ENCODE peak calls at places on chromosomes 7 and 10, in seven cellular contexts. One of them, this sample, is unnamed.
A peak's percentile ranks its signal among the peaks of the same experiment; 100 is the strongest.

GRCh38 chr7:116025098-116025809 is 5.3 kb downstream of the TFEC start:
- DNase-seq in tibial artery: no peak
- DNase-seq in mesendoderm: no peak
- DNase-seq in OCI-LY7: no peak
- DNase-seq in PC-9: no peak
- DNase-seq in HepG2: no peak
- DNase-seq in cardiac muscle cell: peak; percentile 22
- DNase-seq in this sample: no peak

GRCh38 chr10:125060851-125061556 is 99.4 kb downstream of the CTBP2 start:
- DNase-seq in PC-9: no peak
- DNase-seq in cardiac muscle cell: peak; percentile 81
- DNase-seq in tibial artery: peak; percentile 96
- DNase-seq in HepG2: peak; percentile 35
- DNase-seq in OCI-LY7: peak; percentile 73
- DNase-seq in mesendoderm: peak; percentile 74
- DNase-seq in this sample: peak; percentile 36

GRCh38 chr7:102890971-102891692 is 21.7 kb upstream of the LRRC17 start:
- DNase-seq in cardiac muscle cell: no peak
- DNase-seq in tibial artery: no peak
- DNase-seq in PC-9: no peak
- DNase-seq in OCI-LY7: no peak
- DNase-seq in mesendoderm: no peak
- DNase-seq in HepG2: no peak
- DNase-seq in this sample: no peak

GRCh38 chr7:28956608-28957063 is 1.5 kb downstream of the TRIL start:
- DNase-seq in mesendoderm: peak; percentile 94
- DNase-seq in cardiac muscle cell: peak; percentile 72
- DNase-seq in HepG2: peak; percentile 48
- DNase-seq in OCI-LY7: no peak
- DNase-seq in tibial artery: peak; percentile 68
- DNase-seq in PC-9: no peak
- DNase-seq in this sample: peak; percentile 81

GRCh38 chr7:18494821-18495408 is 634 bp upstream of the HDAC9 start:
- DNase-seq in OCI-LY7: no peak
- DNase-seq in mesendoderm: no peak
- DNase-seq in HepG2: no peak
- DNase-seq in tibial artery: no peak
- DNase-seq in PC-9: no peak
- DNase-seq in cardiac muscle cell: peak; percentile 67
- DNase-seq in this sample: no peak

GRCh38 chr10:5941579-5941978 is 35.8 kb downstream of the IL15RA start:
- DNase-seq in tibial artery: no peak
- DNase-seq in HepG2: no peak
- DNase-seq in cardiac muscle cell: no peak
- DNase-seq in PC-9: no peak
- DNase-seq in mesendoderm: no peak
- DNase-seq in OCI-LY7: no peak
- DNase-seq in this sample: no peak

GRCh38 chr7:90759752-90760151 is 163.6 kb downstream of the CDK14 start:
- DNase-seq in mesendoderm: no peak
- DNase-seq in cardiac muscle cell: no peak
- DNase-seq in HepG2: no peak
- DNase-seq in PC-9: no peak
- DNase-seq in tibial artery: no peak
- DNase-seq in OCI-LY7: no peak
- DNase-seq in this sample: no peak

GRCh38 chr10:120891367-120891766 is 40.2 kb downstream of the WDR11 start:
- DNase-seq in tibial artery: no peak
- DNase-seq in cardiac muscle cell: peak; percentile 23
- DNase-seq in PC-9: no peak
- DNase-seq in HepG2: no peak
- DNase-seq in mesendoderm: peak; percentile 3
- DNase-seq in OCI-LY7: no peak
- DNase-seq in this sample: no peak

GRCh38 chr10:117221156-117221711 is 19.7 kb upstream of the SLC18A2 start:
- DNase-seq in PC-9: peak; percentile 85
- DNase-seq in mesendoderm: peak; percentile 73
- DNase-seq in tibial artery: no peak
- DNase-seq in OCI-LY7: no peak
- DNase-seq in cardiac muscle cell: peak; percentile 6
- DNase-seq in HepG2: peak; percentile 12
- DNase-seq in this sample: no peak

GRCh38 chr10:128411624-128412023 is 285.4 kb upstream of the MKI67 start:
- DNase-seq in cardiac muscle cell: no peak
- DNase-seq in PC-9: no peak
- DNase-seq in OCI-LY7: no peak
- DNase-seq in HepG2: no peak
- DNase-seq in tibial artery: no peak
- DNase-seq in mesendoderm: peak; percentile 80
- DNase-seq in this sample: no peak

GRCh38 chr10:95406651-95407280 is 116.0 kb upstream of the PDLIM1 start:
- DNase-seq in cardiac muscle cell: peak; percentile 14
- DNase-seq in HepG2: no peak
- DNase-seq in OCI-LY7: no peak
- DNase-seq in PC-9: peak; percentile 93
- DNase-seq in tibial artery: peak; percentile 94
- DNase-seq in mesendoderm: no peak
- DNase-seq in this sample: peak; percentile 68

GRCh38 chr10:17878896-17879295 is 69.7 kb downstream of the MRC1 start:
- DNase-seq in OCI-LY7: no peak
- DNase-seq in HepG2: no peak
- DNase-seq in PC-9: no peak
- DNase-seq in cardiac muscle cell: no peak
- DNase-seq in tibial artery: no peak
- DNase-seq in mesendoderm: no peak
- DNase-seq in this sample: no peak

GRCh38 chr7:80277434-80278427 is 143.1 kb downstream of the GNAI1 start:
- DNase-seq in tibial artery: no peak
- DNase-seq in cardiac muscle cell: peak; percentile 53
- DNase-seq in mesendoderm: no peak
- DNase-seq in HepG2: no peak
- DNase-seq in PC-9: peak; percentile 84
- DNase-seq in OCI-LY7: no peak
- DNase-seq in this sample: no peak

GRCh38 chr7:57308631-57309408 is 141.2 kb upstream of the ZNF716 start:
- DNase-seq in HepG2: no peak
- DNase-seq in mesendoderm: no peak
- DNase-seq in tibial artery: no peak
- DNase-seq in PC-9: no peak
- DNase-seq in cardiac muscle cell: no peak
- DNase-seq in OCI-LY7: peak; percentile 1
- DNase-seq in this sample: no peak

GRCh38 chr10:659710-660141 is 29.7 kb downstream of the DIP2C start:
- DNase-seq in OCI-LY7: no peak
- DNase-seq in PC-9: no peak
- DNase-seq in HepG2: no peak
- DNase-seq in cardiac muscle cell: peak; percentile 74
- DNase-seq in tibial artery: peak; percentile 59
- DNase-seq in mesendoderm: no peak
- DNase-seq in this sample: no peak

GRCh38 chr10:86439544-86439943 is 72.9 kb upstream of the GRID1 start:
- DNase-seq in PC-9: peak; percentile 39
- DNase-seq in HepG2: peak; percentile 66
- DNase-seq in OCI-LY7: no peak
- DNase-seq in tibial artery: peak; percentile 89
- DNase-seq in mesendoderm: no peak
- DNase-seq in cardiac muscle cell: peak; percentile 94
- DNase-seq in this sample: peak; percentile 81

GRCh38 chr10:103547391-103547946 is 54.0 kb downstream of the NEURL1 start:
- DNase-seq in mesendoderm: no peak
- DNase-seq in tibial artery: peak; percentile 52
- DNase-seq in HepG2: no peak
- DNase-seq in OCI-LY7: no peak
- DNase-seq in PC-9: no peak
- DNase-seq in cardiac muscle cell: no peak
- DNase-seq in this sample: peak; percentile 44

GRCh38 chr7:100612730-100613446 is 548 bp downstream of the MOSPD3 start:
- DNase-seq in OCI-LY7: peak; percentile 58
- DNase-seq in cardiac muscle cell: no peak
- DNase-seq in tibial artery: peak; percentile 74
- DNase-seq in mesendoderm: no peak
- DNase-seq in PC-9: no peak
- DNase-seq in HepG2: peak; percentile 32
- DNase-seq in this sample: no peak

GRCh38 chr7:87339373-87339897 is 6.0 kb upstream of the CROT start:
- DNase-seq in OCI-LY7: no peak
- DNase-seq in PC-9: no peak
- DNase-seq in mesendoderm: no peak
- DNase-seq in tibial artery: no peak
- DNase-seq in HepG2: no peak
- DNase-seq in cardiac muscle cell: no peak
- DNase-seq in this sample: no peak

GRCh38 chr7:107560898-107561516 is 2.7 kb downstream of the COG5 start:
- DNase-seq in OCI-LY7: peak; percentile 70
- DNase-seq in tibial artery: no peak
- DNase-seq in mesendoderm: no peak
- DNase-seq in HepG2: no peak
- DNase-seq in PC-9: no peak
- DNase-seq in cardiac muscle cell: no peak
- DNase-seq in this sample: peak; percentile 44

GRCh38 chr7:107563761-107564552 is at the start of the genes COG5 and DUS4L:
- DNase-seq in mesendoderm: peak; percentile 90
- DNase-seq in OCI-LY7: peak; percentile 86
- DNase-seq in HepG2: peak; percentile 61
- DNase-seq in cardiac muscle cell: peak; percentile 86
- DNase-seq in tibial artery: peak; percentile 88
- DNase-seq in PC-9: peak; percentile 58
- DNase-seq in this sample: peak; percentile 91

GRCh38 chr7:107555893-107556292 is 7.8 kb downstream of the COG5 start:
- DNase-seq in tibial artery: no peak
- DNase-seq in PC-9: no peak
- DNase-seq in OCI-LY7: no peak
- DNase-seq in HepG2: no peak
- DNase-seq in mesendoderm: no peak
- DNase-seq in cardiac muscle cell: no peak
- DNase-seq in this sample: no peak

GRCh38 chr7:107563072-107563760 is 504 bp downstream of the COG5 start:
- DNase-seq in HepG2: peak; percentile 37
- DNase-seq in PC-9: peak; percentile 49
- DNase-seq in tibial artery: no peak
- DNase-seq in cardiac muscle cell: no peak
- DNase-seq in OCI-LY7: peak; percentile 36
- DNase-seq in mesendoderm: no peak
- DNase-seq in this sample: no peak

DNA sequence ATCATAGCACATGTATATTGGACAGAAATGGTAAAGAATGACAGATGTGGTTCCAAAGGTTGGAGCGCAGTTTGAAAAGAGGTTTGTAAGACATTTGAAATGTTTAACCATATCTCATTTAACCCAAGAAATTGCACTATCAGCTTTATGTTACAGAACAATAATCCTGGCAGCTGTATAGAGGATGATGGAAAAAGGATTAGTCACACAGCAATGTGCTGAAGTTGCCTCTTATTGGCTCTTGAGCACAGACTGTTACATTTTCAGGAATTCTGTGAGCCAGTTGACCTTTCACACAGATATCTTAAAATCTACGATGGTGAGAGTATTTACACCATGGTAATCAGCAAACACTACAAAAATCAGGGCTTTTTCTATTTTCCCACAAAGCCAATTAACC is 3.9 kb downstream of the COG5 start:
- DNase-seq in cardiac muscle cell: peak; percentile 69
- DNase-seq in HepG2: no peak
- DNase-seq in mesendoderm: peak; percentile 18
- DNase-seq in tibial artery: no peak
- DNase-seq in PC-9: no peak
- DNase-seq in OCI-LY7: no peak
- DNase-seq in this sample: no peak
- H3K27ac ChIP-seq in cardiac muscle cell: no peak overlapping the region
- H3K27ac ChIP-seq in HepG2: no peak overlapping the region
- H3K27ac ChIP-seq in mesendoderm: no peak overlapping the region
- H3K27ac ChIP-seq in tibial artery: no peak overlapping the region
- H3K27ac ChIP-seq in PC-9: no peak overlapping the region
- H3K27ac ChIP-seq in OCI-LY7: no peak overlapping the region
- H3K27ac ChIP-seq in this sample: no peak overlapping the region

GRCh38 chr10:71850021-71850744 is 868 bp downstream of the PSAP start:
- DNase-seq in PC-9: peak; percentile 29
- DNase-seq in HepG2: no peak
- DNase-seq in cardiac muscle cell: no peak
- DNase-seq in OCI-LY7: no peak
- DNase-seq in tibial artery: no peak
- DNase-seq in mesendoderm: no peak
- DNase-seq in this sample: no peak
- H3K4me1 ChIP-seq in PC-9: peaks cover 54% of the 10 kb centered on the region
- H3K4me1 ChIP-seq in HepG2: peaks cover 60% of the 10 kb centered on the region
- H3K4me1 ChIP-seq in cardiac muscle cell: peaks cover 22% of the 10 kb centered on the region
- H3K4me1 ChIP-seq in OCI-LY7: peaks cover 55% of the 10 kb centered on the region
- H3K4me1 ChIP-seq in tibial artery: peaks cover 35% of the 10 kb centered on the region
- H3K4me1 ChIP-seq in mesendoderm: no peaks in the 10 kb centered on the region
- H3K4me1 ChIP-seq in this sample: peaks cover 19% of the 10 kb centered on the region

GRCh38 chr10:123014772-123015171 is 6.0 kb downstream of the ACADSB start:
- DNase-seq in mesendoderm: no peak
- DNase-seq in PC-9: no peak
- DNase-seq in OCI-LY7: no peak
- DNase-seq in HepG2: no peak
- DNase-seq in cardiac muscle cell: no peak
- DNase-seq in tibial artery: no peak
- DNase-seq in this sample: no peak
- H3K27ac ChIP-seq in mesendoderm: no peak overlapping the region
- H3K27ac ChIP-seq in PC-9: no peak overlapping the region
- H3K27ac ChIP-seq in OCI-LY7: no peak overlapping the region
- H3K27ac ChIP-seq in HepG2: no peak overlapping the region
- H3K27ac ChIP-seq in cardiac muscle cell: no peak overlapping the region
- H3K27ac ChIP-seq in tibial artery: no peak overlapping the region
- H3K27ac ChIP-seq in this sample: no peak overlapping the region

GRCh38 chr7:43458746-43459337 is 124.1 kb upstream of the STK17A start:
- DNase-seq in tibial artery: no peak
- DNase-seq in OCI-LY7: no peak
- DNase-seq in PC-9: no peak
- DNase-seq in cardiac muscle cell: no peak
- DNase-seq in mesendoderm: peak; percentile 60
- DNase-seq in HepG2: no peak
- DNase-seq in this sample: no peak

GRCh38 chr7:43460733-43461348 is 122.1 kb upstream of the STK17A start:
- DNase-seq in PC-9: no peak
- DNase-seq in HepG2: peak; percentile 38
- DNase-seq in tibial artery: no peak
- DNase-seq in cardiac muscle cell: no peak
- DNase-seq in OCI-LY7: no peak
- DNase-seq in mesendoderm: no peak
- DNase-seq in this sample: no peak

GRCh38 chr7:43458330-43458729 is 124.6 kb upstream of the STK17A start:
- DNase-seq in PC-9: no peak
- DNase-seq in tibial artery: no peak
- DNase-seq in mesendoderm: peak; percentile 51
- DNase-seq in cardiac muscle cell: no peak
- DNase-seq in HepG2: no peak
- DNase-seq in OCI-LY7: no peak
- DNase-seq in this sample: no peak

GRCh38 chr7:43454936-43455518 is 127.9 kb upstream of the STK17A start:
- DNase-seq in OCI-LY7: peak; percentile 46
- DNase-seq in tibial artery: no peak
- DNase-seq in HepG2: peak; percentile 29
- DNase-seq in mesendoderm: peak; percentile 73
- DNase-seq in PC-9: peak; percentile 48
- DNase-seq in cardiac muscle cell: peak; percentile 60
- DNase-seq in this sample: no peak

DNA sequence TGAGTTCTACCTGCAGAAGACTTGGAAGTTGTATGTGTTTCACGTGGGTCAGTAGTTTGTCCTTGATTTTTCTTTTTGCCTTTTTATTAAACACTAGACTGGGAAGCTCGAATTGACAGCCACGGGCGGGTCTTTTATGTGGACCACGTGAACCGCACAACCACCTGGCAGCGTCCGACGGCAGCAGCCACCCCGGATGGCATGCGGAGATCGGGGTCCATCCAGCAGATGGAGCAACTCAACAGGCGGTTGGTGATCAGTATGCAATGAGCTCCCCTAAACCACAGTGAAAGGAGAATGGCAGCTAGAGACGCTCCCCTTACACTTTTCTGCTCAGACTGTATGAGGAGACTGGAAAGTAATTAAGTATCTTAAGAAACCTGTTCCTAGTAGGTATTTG is 126.7 kb upstream of the STK17A start:
- DNase-seq in PC-9: no peak
- DNase-seq in cardiac muscle cell: no peak
- DNase-seq in mesendoderm: no peak
- DNase-seq in HepG2: peak; percentile 49
- DNase-seq in tibial artery: no peak
- DNase-seq in OCI-LY7: no peak
- DNase-seq in this sample: no peak
- H3K4me1 ChIP-seq in PC-9: no peaks in the 10 kb centered on the region
- H3K4me1 ChIP-seq in cardiac muscle cell: peaks cover 5% of the 10 kb centered on the region
- H3K4me1 ChIP-seq in mesendoderm: peaks cover 9% of the 10 kb centered on the region
- H3K4me1 ChIP-seq in HepG2: peaks cover 38% of the 10 kb centered on the region
- H3K4me1 ChIP-seq in tibial artery: no peaks in the 10 kb centered on the region
- H3K4me1 ChIP-seq in OCI-LY7: no peaks in the 10 kb centered on the region
- H3K4me1 ChIP-seq in this sample: no peaks in the 10 kb centered on the region